ENCODE peak calls at places on chromosome 12, in nine cellular contexts. I is mucosa of descending colon, G is cardiac fibroblast, Z is cardiac muscle cell, T is transverse colon, J is upper lobe of right lung, K is right cardiac atrium, Y is A549, C is GM06990. O is an unnamed sample.

GRCh38 chr12:47991106-47991550 is 13.1 kb downstream of the COL2A1 start:
- DNase-seq in I (no peak), G (no peak), Z (no peak), T (no peak), J (no peak), K (no peak), Y (no peak), C (no peak), O (no peak)

GRCh38 chr12:113601656-113602263 is 130.1 kb upstream of the LHX5 start:
- DNase-seq in I (no peak), G (no peak), Z (peak; percentile 3), T (no peak), J (no peak), K (no peak), Y (no peak), C (no peak), O (no peak)

GRCh38 chr12:112705037-112705632 is 86.4 kb upstream of the RPH3A start:
- DNase-seq in I (no peak), G (no peak), Z (no peak), T (no peak), J (no peak), K (no peak), Y (peak; percentile 38), C (no peak), O (no peak)

GRCh38 chr12:27297576-27297975 is 35.1 kb upstream of the BMAL2 start:
- DNase-seq in I (no peak), G (no peak), Z (no peak), T (no peak), J (no peak), K (no peak), Y (no peak), C (no peak), O (no peak)

GRCh38 chr12:19397534-19397933 is 41.8 kb upstream of the AEBP2 start:
- DNase-seq in I (no peak), G (no peak), Z (no peak), T (no peak), J (no peak), K (no peak), Y (peak; percentile 29), C (no peak), O (no peak)

GRCh38 chr12:75542942-75543341 is 31.5 kb upstream of the KRR1 start:
- DNase-seq in I (no peak), G (peak; percentile 60), Z (peak; percentile 70), T (no peak), J (no peak), K (no peak), Y (no peak), C (no peak), O (no peak)

GRCh38 chr12:21416611-21417121 is 20.8 kb upstream of the PYROXD1 start:
- DNase-seq in I (no peak), G (no peak), Z (no peak), T (no peak), J (no peak), K (no peak), Y (peak; percentile 23), C (no peak), O (no peak)

GRCh38 chr12:7110661-7111060 is 1.6 kb upstream of the C1RL start:
- DNase-seq in I (no peak), G (no peak), Z (no peak), T (no peak), J (no peak), K (no peak), Y (no peak), C (no peak), O (no peak)

GRCh38 chr12:2291182-2291832 is 238.5 kb downstream of the CACNA1C start:
- DNase-seq in I (no peak), G (peak; percentile 50), Z (peak; percentile 62), T (peak; percentile 49), J (no peak), K (no peak), Y (peak; percentile 60), C (no peak), O (peak; percentile 78)

GRCh38 chr12:97837401-97837800 is 374.8 kb downstream of the RMST start:
- DNase-seq in I (no peak), G (peak; percentile 15), Z (peak; percentile 31), T (no peak), J (no peak), K (no peak), Y (no peak), C (no peak), O (no peak)

GRCh38 chr12:124543591-124544310 is 23.7 kb downstream of the NCOR2 start:
- DNase-seq in I (no peak), G (no peak), Z (no peak), T (no peak), J (no peak), K (peak; percentile 39), Y (no peak), C (no peak), O (no peak)

GRCh38 chr12:178715-179109 is 35.2 kb downstream of the SLC6A12 start:
- DNase-seq in I (no peak), G (no peak), Z (no peak), T (no peak), J (no peak), K (no peak), Y (no peak), C (no peak), O (no peak)

GRCh38 chr12:71223139-71223538 is 65.3 kb upstream of the TSPAN8 start:
- DNase-seq in I (no peak), G (no peak), Z (no peak), T (no peak), J (no peak), K (no peak), Y (no peak), C (no peak), O (no peak)

GRCh38 chr12:3161861-3162260 is 84.7 kb downstream of the TSPAN9 start:
- DNase-seq in I (no peak), G (no peak), Z (no peak), T (no peak), J (no peak), K (no peak), Y (no peak), C (no peak), O (no peak)

GRCh38 chr12:132067182-132067581 is 76.9 kb downstream of the DDX51 start:
- DNase-seq in I (no peak), G (no peak), Z (no peak), T (no peak), J (no peak), K (no peak), Y (no peak), C (no peak), O (no peak)

GRCh38 chr12:6998708-6999451 is 19.4 kb downstream of the LPCAT3 start:
- DNase-seq in I (no peak), G (no peak), Z (no peak), T (no peak), J (no peak), K (no peak), Y (no peak), C (no peak), O (no peak)

GRCh38 chr12:120199595-120200306 is 1.2 kb downstream of the RPLP0 start:
- DNase-seq in I (no peak), G (peak; percentile 97), Z (peak; percentile 95), T (no peak), J (no peak), K (no peak), Y (no peak), C (no peak), O (peak; percentile 49)

GRCh38 chr12:123056053-123056452 is 75.6 kb downstream of the ARL6IP4 start:
- DNase-seq in I (no peak), G (no peak), Z (no peak), T (no peak), J (no peak), K (no peak), Y (peak; percentile 24), C (no peak), O (no peak)

GRCh38 chr12:27901959-27902358 is 70.6 kb downstream of the PTHLH start:
- DNase-seq in I (no peak), G (peak; percentile 47), Z (peak; percentile 39), T (no peak), J (no peak), K (no peak), Y (no peak), C (no peak), O (no peak)

GRCh38 chr12:68489273-68489672 is 121.4 kb upstream of the RAP1B start:
- DNase-seq in I (no peak), G (no peak), Z (no peak), T (no peak), J (no peak), K (no peak), Y (no peak), C (no peak), O (no peak)

GRCh38 chr12:104687823-104688573 is 231.2 kb downstream of the CHST11 start:
- DNase-seq in I (no peak), G (no peak), Z (no peak), T (no peak), J (no peak), K (no peak), Y (no peak), C (no peak), O (no peak)

GRCh38 chr12:93184664-93185368 is 192.9 kb upstream of the NUDT4 start:
- DNase-seq in I (no peak), G (no peak), Z (no peak), T (no peak), J (no peak), K (peak; percentile 50), Y (no peak), C (peak; percentile 42), O (no peak)
- H3K4me3 ChIP-seq in I (no peak overlapping the region), G (no peak overlapping the region), Z (no peak overlapping the region), T (no peak overlapping the region), J (no peak overlapping the region), K (no peak overlapping the region), Y (no peak overlapping the region), C (no peak overlapping the region), O (no peak overlapping the region)

GRCh38 chr12:53253298-53253697 is 14.8 kb upstream of the ESPL1 start:
- DNase-seq in I (no peak), G (no peak), Z (no peak), T (no peak), J (peak; percentile 65), K (peak; percentile 45), Y (no peak), C (no peak), O (no peak)
- H3K4me3 ChIP-seq in I (no peak overlapping the region), G (no peak overlapping the region), Z (no peak overlapping the region), T (no peak overlapping the region), J (peak overlapping the region; percentile 87), K (no peak overlapping the region), Y (peak overlapping the region; percentile 90), C (peak overlapping the region; percentile 80), O (no peak overlapping the region)

DNA sequence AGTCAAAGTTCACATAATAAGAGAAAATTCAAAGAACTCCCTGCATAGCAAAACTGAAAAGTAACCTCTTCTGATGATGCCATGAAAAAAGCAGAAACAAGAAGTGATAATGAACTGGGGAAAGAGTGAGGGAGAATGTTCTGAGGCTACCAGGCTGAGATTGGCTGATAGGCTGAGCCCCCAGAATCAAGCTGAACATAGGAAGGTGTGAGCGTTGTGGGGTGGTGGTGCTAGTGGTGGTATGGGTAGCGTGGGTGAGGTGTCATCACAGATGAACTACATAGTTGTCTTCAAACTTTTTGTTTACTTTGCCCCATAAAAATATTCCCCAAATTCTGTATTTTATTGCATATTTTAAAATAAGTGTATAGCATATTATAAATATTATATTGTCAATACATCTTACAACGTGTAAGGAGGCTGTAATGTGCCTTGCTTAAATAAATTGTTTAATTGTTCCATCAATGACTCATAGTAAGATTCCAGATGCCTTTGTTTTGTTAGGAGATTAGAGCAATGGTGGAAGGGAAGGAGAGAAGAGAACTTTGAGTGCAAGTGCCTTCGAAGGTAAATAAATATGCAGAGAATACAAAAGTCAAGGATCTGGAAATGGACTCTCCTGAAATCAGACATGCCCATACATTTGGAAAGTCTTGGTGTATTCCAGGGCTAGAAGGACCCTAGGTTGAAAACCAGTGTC is 15.8 kb upstream of the CFAP54 start:
- DNase-seq in I (no peak), G (no peak), Z (peak; percentile 49), T (no peak), J (no peak), K (no peak), Y (no peak), C (no peak), O (no peak)
- H3K4me3 ChIP-seq in I (no peak overlapping the region), G (no peak overlapping the region), Z (no peak overlapping the region), T (no peak overlapping the region), J (no peak overlapping the region), K (no peak overlapping the region), Y (no peak overlapping the region), C (no peak overlapping the region), O (no peak overlapping the region)

GRCh38 chr12:133203344-133204263 is 22.3 kb downstream of the ZNF268 start:
- DNase-seq in I (no peak), G (peak; percentile 14), Z (no peak), T (no peak), J (no peak), K (no peak), Y (peak; percentile 35), C (no peak), O (peak; percentile 34)
- H3K4me3 ChIP-seq in I (no peak overlapping the region), G (no peak overlapping the region), Z (no peak overlapping the region), T (no peak overlapping the region), J (no peak overlapping the region), K (peak overlapping the region; percentile 18), Y (no peak overlapping the region), C (no peak overlapping the region), O (no peak overlapping the region)

O was measured in GM12865.